ENCODE peak calls at places on chromosome 12, in five cellular contexts. One of them, this sample, is unnamed.

GRCh38 chr12:42283739-42284138 is 42.2 kb downstream of the ZCRB1 start:
- DNase-seq in tibial artery: no peak
- DNase-seq in stimulated activated CD8-positive, alpha-beta memory T cell treated with anti-CD3 and anti-CD28 coated beads, Interleukin-2, amount 100 ng/mL, for 48 hours: no peak
- DNase-seq in nephron progenitor cell: no peak
- DNase-seq in COR-L47: no peak
- DNase-seq in this sample: no peak

GRCh38 chr12:5254703-5255102 is 177.2 kb upstream of the NTF3 start:
- DNase-seq in tibial artery: peak; percentile 51
- DNase-seq in stimulated activated CD8-positive, alpha-beta memory T cell treated with anti-CD3 and anti-CD28 coated beads, Interleukin-2, amount 100 ng/mL, for 48 hours: no peak
- DNase-seq in nephron progenitor cell: no peak
- DNase-seq in COR-L47: no peak
- DNase-seq in this sample: no peak

GRCh38 chr12:115640929-115641328 is 636.6 kb downstream of the MED13L start:
- DNase-seq in tibial artery: no peak
- DNase-seq in stimulated activated CD8-positive, alpha-beta memory T cell treated with anti-CD3 and anti-CD28 coated beads, Interleukin-2, amount 100 ng/mL, for 48 hours: no peak
- DNase-seq in nephron progenitor cell: no peak
- DNase-seq in COR-L47: no peak
- DNase-seq in this sample: no peak

GRCh38 chr12:57229041-57229633 is 374 bp upstream of the SHMT2 start:
- DNase-seq in tibial artery: no peak
- DNase-seq in stimulated activated CD8-positive, alpha-beta memory T cell treated with anti-CD3 and anti-CD28 coated beads, Interleukin-2, amount 100 ng/mL, for 48 hours: no peak
- DNase-seq in nephron progenitor cell: no peak
- DNase-seq in COR-L47: no peak
- DNase-seq in this sample: no peak

GRCh38 chr12:63894132-63894531 is 49.6 kb downstream of the SRGAP1 start:
- DNase-seq in tibial artery: no peak
- DNase-seq in stimulated activated CD8-positive, alpha-beta memory T cell treated with anti-CD3 and anti-CD28 coated beads, Interleukin-2, amount 100 ng/mL, for 48 hours: no peak
- DNase-seq in nephron progenitor cell: no peak
- DNase-seq in COR-L47: no peak
- DNase-seq in this sample: no peak

GRCh38 chr12:31228811-31229792 is 96.8 kb downstream of the SINHCAF start:
- DNase-seq in tibial artery: no peak
- DNase-seq in stimulated activated CD8-positive, alpha-beta memory T cell treated with anti-CD3 and anti-CD28 coated beads, Interleukin-2, amount 100 ng/mL, for 48 hours: no peak
- DNase-seq in nephron progenitor cell: no peak
- DNase-seq in COR-L47: no peak
- DNase-seq in this sample: no peak

GRCh38 chr12:21416611-21417121 is 20.8 kb upstream of the PYROXD1 start:
- DNase-seq in tibial artery: no peak
- DNase-seq in stimulated activated CD8-positive, alpha-beta memory T cell treated with anti-CD3 and anti-CD28 coated beads, Interleukin-2, amount 100 ng/mL, for 48 hours: no peak
- DNase-seq in nephron progenitor cell: no peak
- DNase-seq in COR-L47: no peak
- DNase-seq in this sample: no peak

GRCh38 chr12:89335452-89336244 is 16.7 kb downstream of the DUSP6 start:
- DNase-seq in tibial artery: no peak
- DNase-seq in stimulated activated CD8-positive, alpha-beta memory T cell treated with anti-CD3 and anti-CD28 coated beads, Interleukin-2, amount 100 ng/mL, for 48 hours: no peak
- DNase-seq in nephron progenitor cell: no peak
- DNase-seq in COR-L47: no peak
- DNase-seq in this sample: no peak

GRCh38 chr12:104763163-104763805 is 194.8 kb downstream of the SLC41A2 start:
- DNase-seq in tibial artery: no peak
- DNase-seq in stimulated activated CD8-positive, alpha-beta memory T cell treated with anti-CD3 and anti-CD28 coated beads, Interleukin-2, amount 100 ng/mL, for 48 hours: no peak
- DNase-seq in nephron progenitor cell: no peak
- DNase-seq in COR-L47: no peak
- DNase-seq in this sample: no peak

GRCh38 chr12:82187595-82187994 is 170.6 kb downstream of the CCDC59 start:
- DNase-seq in tibial artery: no peak
- DNase-seq in stimulated activated CD8-positive, alpha-beta memory T cell treated with anti-CD3 and anti-CD28 coated beads, Interleukin-2, amount 100 ng/mL, for 48 hours: no peak
- DNase-seq in nephron progenitor cell: no peak
- DNase-seq in COR-L47: no peak
- DNase-seq in this sample: no peak

GRCh38 chr12:46629331-46630229 is 196.2 kb downstream of the SLC38A4 start:
- DNase-seq in tibial artery: no peak
- DNase-seq in stimulated activated CD8-positive, alpha-beta memory T cell treated with anti-CD3 and anti-CD28 coated beads, Interleukin-2, amount 100 ng/mL, for 48 hours: no peak
- DNase-seq in nephron progenitor cell: no peak
- DNase-seq in COR-L47: no peak
- DNase-seq in this sample: no peak

GRCh38 chr12:76094754-76095153 is 10.3 kb upstream of the NAP1L1 start:
- DNase-seq in tibial artery: no peak
- DNase-seq in stimulated activated CD8-positive, alpha-beta memory T cell treated with anti-CD3 and anti-CD28 coated beads, Interleukin-2, amount 100 ng/mL, for 48 hours: no peak
- DNase-seq in nephron progenitor cell: no peak
- DNase-seq in COR-L47: no peak
- DNase-seq in this sample: no peak

GRCh38 chr12:95834572-95834971 is 24.2 kb upstream of the SNRPF start:
- DNase-seq in tibial artery: no peak
- DNase-seq in stimulated activated CD8-positive, alpha-beta memory T cell treated with anti-CD3 and anti-CD28 coated beads, Interleukin-2, amount 100 ng/mL, for 48 hours: no peak
- DNase-seq in nephron progenitor cell: no peak
- DNase-seq in COR-L47: no peak
- DNase-seq in this sample: no peak

GRCh38 chr12:50515587-50515986 is 10.8 kb downstream of the DIP2B start:
- DNase-seq in tibial artery: no peak
- DNase-seq in stimulated activated CD8-positive, alpha-beta memory T cell treated with anti-CD3 and anti-CD28 coated beads, Interleukin-2, amount 100 ng/mL, for 48 hours: no peak
- DNase-seq in nephron progenitor cell: no peak
- DNase-seq in COR-L47: no peak
- DNase-seq in this sample: no peak

GRCh38 chr12:46963977-46964376 is 115.4 kb upstream of the PCED1B start:
- DNase-seq in tibial artery: no peak
- DNase-seq in stimulated activated CD8-positive, alpha-beta memory T cell treated with anti-CD3 and anti-CD28 coated beads, Interleukin-2, amount 100 ng/mL, for 48 hours: no peak
- DNase-seq in nephron progenitor cell: no peak
- DNase-seq in COR-L47: no peak
- DNase-seq in this sample: no peak

GRCh38 chr12:8087666-8088065 is 5.6 kb downstream of the NECAP1 start:
- DNase-seq in tibial artery: no peak
- DNase-seq in stimulated activated CD8-positive, alpha-beta memory T cell treated with anti-CD3 and anti-CD28 coated beads, Interleukin-2, amount 100 ng/mL, for 48 hours: no peak
- DNase-seq in nephron progenitor cell: no peak
- DNase-seq in COR-L47: no peak
- DNase-seq in this sample: peak; percentile 12

GRCh38 chr12:6215932-6216494 is 15.8 kb downstream of the CD9 start:
- DNase-seq in tibial artery: peak; percentile 92
- DNase-seq in stimulated activated CD8-positive, alpha-beta memory T cell treated with anti-CD3 and anti-CD28 coated beads, Interleukin-2, amount 100 ng/mL, for 48 hours: no peak
- DNase-seq in nephron progenitor cell: no peak
- DNase-seq in COR-L47: no peak
- DNase-seq in this sample: no peak

GRCh38 chr12:34121360-34121759 is 99.1 kb downstream of the ALG10 start:
- DNase-seq in tibial artery: no peak
- DNase-seq in stimulated activated CD8-positive, alpha-beta memory T cell treated with anti-CD3 and anti-CD28 coated beads, Interleukin-2, amount 100 ng/mL, for 48 hours: no peak
- DNase-seq in nephron progenitor cell: no peak
- DNase-seq in COR-L47: no peak
- DNase-seq in this sample: no peak

GRCh38 chr12:27969901-27970390 is 2.6 kb downstream of the PTHLH start:
- DNase-seq in tibial artery: peak; percentile 45
- DNase-seq in stimulated activated CD8-positive, alpha-beta memory T cell treated with anti-CD3 and anti-CD28 coated beads, Interleukin-2, amount 100 ng/mL, for 48 hours: peak; percentile 50
- DNase-seq in nephron progenitor cell: peak; percentile 78
- DNase-seq in COR-L47: no peak
- DNase-seq in this sample: peak; percentile 8

This sample was measured in naive thymus-derived CD4-positive, alpha-beta T cell.